ENCODE peak calls at places on chromosome 12, in five cellular contexts. One of them, this sample, is unnamed.

GRCh38 chr12:100995771-100996170 is 201.2 kb downstream of the ANO4 start:
- DNase-seq in dorsolateral prefrontal cortex: no peak
- DNase-seq in neuronal stem cell: no peak
- DNase-seq in upper lobe of right lung: no peak
- DNase-seq in cardiac muscle cell: no peak
- DNase-seq in this sample: peak

GRCh38 chr12:5217936-5218335 is 174.3 kb downstream of the KCNA5 start:
- DNase-seq in cardiac muscle cell: no peak
- DNase-seq in dorsolateral prefrontal cortex: peak
- DNase-seq in neuronal stem cell: no peak
- DNase-seq in upper lobe of right lung: no peak
- DNase-seq in this sample: no peak

GRCh38 chr12:101696477-101697196 is 803 bp upstream of the CHPT1 start:
- DNase-seq in neuronal stem cell: no peak
- DNase-seq in upper lobe of right lung: peak
- DNase-seq in cardiac muscle cell: peak
- DNase-seq in dorsolateral prefrontal cortex: peak
- DNase-seq in this sample: no peak

GRCh38 chr12:32789911-32790310 is 34.2 kb upstream of the YARS2 start:
- DNase-seq in neuronal stem cell: no peak
- DNase-seq in upper lobe of right lung: no peak
- DNase-seq in dorsolateral prefrontal cortex: no peak
- DNase-seq in cardiac muscle cell: no peak
- DNase-seq in this sample: no peak

GRCh38 chr12:102567031-102567985 is 86.9 kb upstream of the IGF1 start:
- DNase-seq in upper lobe of right lung: no peak
- DNase-seq in cardiac muscle cell: peak
- DNase-seq in neuronal stem cell: no peak
- DNase-seq in dorsolateral prefrontal cortex: no peak
- DNase-seq in this sample: peak

GRCh38 chr12:52848661-52849255 is at the start of gene KRT78:
- DNase-seq in cardiac muscle cell: no peak
- DNase-seq in neuronal stem cell: no peak
- DNase-seq in upper lobe of right lung: no peak
- DNase-seq in dorsolateral prefrontal cortex: no peak
- DNase-seq in this sample: no peak

GRCh38 chr12:85057370-85057963 is 21.3 kb downstream of the LRRIQ1 start:
- DNase-seq in dorsolateral prefrontal cortex: no peak
- DNase-seq in upper lobe of right lung: no peak
- DNase-seq in cardiac muscle cell: peak
- DNase-seq in neuronal stem cell: peak
- DNase-seq in this sample: peak

GRCh38 chr12:1474059-1474537 is 120.3 kb downstream of the FBXL14 start:
- DNase-seq in dorsolateral prefrontal cortex: no peak
- DNase-seq in neuronal stem cell: peak
- DNase-seq in cardiac muscle cell: peak
- DNase-seq in upper lobe of right lung: no peak
- DNase-seq in this sample: peak

GRCh38 chr12:12442548-12443071 is 85.7 kb downstream of the BORCS5 start:
- DNase-seq in neuronal stem cell: no peak
- DNase-seq in upper lobe of right lung: no peak
- DNase-seq in dorsolateral prefrontal cortex: peak
- DNase-seq in cardiac muscle cell: peak
- DNase-seq in this sample: peak

GRCh38 chr12:128763395-128763794 is 60.4 kb downstream of the SLC15A4 start:
- DNase-seq in cardiac muscle cell: no peak
- DNase-seq in dorsolateral prefrontal cortex: no peak
- DNase-seq in upper lobe of right lung: no peak
- DNase-seq in neuronal stem cell: no peak
- DNase-seq in this sample: no peak

GRCh38 chr12:72267974-72268373 is 4.2 kb upstream of the TRHDE start:
- DNase-seq in upper lobe of right lung: no peak
- DNase-seq in dorsolateral prefrontal cortex: no peak
- DNase-seq in neuronal stem cell: no peak
- DNase-seq in cardiac muscle cell: no peak
- DNase-seq in this sample: no peak

GRCh38 chr12:28209782-28210181 is 19.5 kb downstream of the CCDC91 start:
- DNase-seq in cardiac muscle cell: no peak
- DNase-seq in neuronal stem cell: no peak
- DNase-seq in dorsolateral prefrontal cortex: no peak
- DNase-seq in upper lobe of right lung: no peak
- DNase-seq in this sample: no peak

GRCh38 chr12:58341791-58342190 is 400.4 kb downstream of the ATP23 start:
- DNase-seq in upper lobe of right lung: no peak
- DNase-seq in dorsolateral prefrontal cortex: no peak
- DNase-seq in neuronal stem cell: no peak
- DNase-seq in cardiac muscle cell: peak
- DNase-seq in this sample: peak

GRCh38 chr12:14399871-14400270 is 34.4 kb downstream of the ATF7IP start:
- DNase-seq in upper lobe of right lung: no peak
- DNase-seq in neuronal stem cell: no peak
- DNase-seq in dorsolateral prefrontal cortex: no peak
- DNase-seq in cardiac muscle cell: peak
- DNase-seq in this sample: no peak

GRCh38 chr12:14614704-14615121 is 47.0 kb upstream of the PLBD1 start:
- DNase-seq in neuronal stem cell: no peak
- DNase-seq in cardiac muscle cell: no peak
- DNase-seq in dorsolateral prefrontal cortex: no peak
- DNase-seq in upper lobe of right lung: no peak
- DNase-seq in this sample: no peak

GRCh38 chr12:127025545-127025944 is 1241.4 kb upstream of the TMEM132C start:
- DNase-seq in upper lobe of right lung: no peak
- DNase-seq in dorsolateral prefrontal cortex: no peak
- DNase-seq in neuronal stem cell: no peak
- DNase-seq in cardiac muscle cell: no peak
- DNase-seq in this sample: no peak

GRCh38 chr12:92290016-92290685 is 144.5 kb upstream of the BTG1 start:
- DNase-seq in upper lobe of right lung: no peak
- DNase-seq in dorsolateral prefrontal cortex: no peak
- DNase-seq in neuronal stem cell: no peak
- DNase-seq in cardiac muscle cell: peak
- DNase-seq in this sample: no peak

GRCh38 chr12:42588981-42589464 is 523 bp downstream of the PRICKLE1 start:
- DNase-seq in upper lobe of right lung: peak
- DNase-seq in dorsolateral prefrontal cortex: peak
- DNase-seq in cardiac muscle cell: peak
- DNase-seq in neuronal stem cell: peak
- DNase-seq in this sample: no peak

GRCh38 chr12:49476091-49476490 is 62.7 kb upstream of the KCNH3 start:
- DNase-seq in upper lobe of right lung: no peak
- DNase-seq in dorsolateral prefrontal cortex: peak
- DNase-seq in neuronal stem cell: no peak
- DNase-seq in cardiac muscle cell: no peak
- DNase-seq in this sample: no peak

GRCh38 chr12:49264466-49264872 is 413 bp upstream of the TUBA1C start:
- DNase-seq in upper lobe of right lung: no peak
- DNase-seq in dorsolateral prefrontal cortex: no peak
- DNase-seq in cardiac muscle cell: peak
- DNase-seq in neuronal stem cell: no peak
- DNase-seq in this sample: no peak

GRCh38 chr12:129193263-129193871 is 340.1 kb downstream of the GLT1D1 start:
- DNase-seq in cardiac muscle cell: no peak
- DNase-seq in neuronal stem cell: no peak
- DNase-seq in upper lobe of right lung: no peak
- DNase-seq in dorsolateral prefrontal cortex: no peak
- DNase-seq in this sample: no peak

GRCh38 chr12:12474931-12475485 is 87.7 kb downstream of the DUSP16 start:
- DNase-seq in upper lobe of right lung: no peak
- DNase-seq in neuronal stem cell: no peak
- DNase-seq in cardiac muscle cell: peak
- DNase-seq in dorsolateral prefrontal cortex: no peak
- DNase-seq in this sample: no peak

DNA sequence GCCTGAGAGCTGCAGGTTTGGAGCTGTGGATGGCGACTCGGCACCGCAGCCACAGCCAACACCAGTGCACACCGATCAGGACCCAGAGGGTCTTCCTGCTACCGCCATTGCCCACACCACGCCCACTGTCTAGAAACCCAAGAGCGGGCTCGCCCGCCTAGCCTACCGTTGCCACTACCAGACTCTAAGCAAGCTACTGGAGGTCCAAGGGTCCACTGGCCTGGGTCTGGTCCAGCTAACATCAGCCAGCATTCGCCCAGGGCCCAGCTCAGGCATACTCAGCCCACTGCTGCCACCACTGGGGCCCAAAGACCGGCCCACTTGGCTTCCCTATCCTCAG is 30.5 kb upstream of the MON2 start:
- DNase-seq in dorsolateral prefrontal cortex: no peak
- DNase-seq in neuronal stem cell: no peak
- DNase-seq in upper lobe of right lung: no peak
- DNase-seq in cardiac muscle cell: no peak
- DNase-seq in this sample: no peak
- H3K4me3 ChIP-seq in dorsolateral prefrontal cortex: no peak
- H3K4me3 ChIP-seq in neuronal stem cell: peak
- H3K4me3 ChIP-seq in upper lobe of right lung: no peak
- H3K4me3 ChIP-seq in cardiac muscle cell: no peak
- H3K4me3 ChIP-seq in this sample: no peak

GRCh38 chr12:99983721-99984258 is 946 bp downstream of the ANKS1B start:
- DNase-seq in neuronal stem cell: no peak
- DNase-seq in cardiac muscle cell: no peak
- DNase-seq in dorsolateral prefrontal cortex: peak
- DNase-seq in upper lobe of right lung: no peak
- DNase-seq in this sample: no peak
- H3K4me3 ChIP-seq in neuronal stem cell: peak
- H3K4me3 ChIP-seq in cardiac muscle cell: peak
- H3K4me3 ChIP-seq in dorsolateral prefrontal cortex: peak
- H3K4me3 ChIP-seq in upper lobe of right lung: peak
- H3K4me3 ChIP-seq in this sample: peak

GRCh38 chr12:114679452-114679875 is 4.5 kb downstream of the TBX3 start:
- DNase-seq in dorsolateral prefrontal cortex: no peak
- DNase-seq in cardiac muscle cell: no peak
- DNase-seq in upper lobe of right lung: no peak
- DNase-seq in neuronal stem cell: no peak
- DNase-seq in this sample: no peak
- H3K4me3 ChIP-seq in dorsolateral prefrontal cortex: no peak
- H3K4me3 ChIP-seq in cardiac muscle cell: peak
- H3K4me3 ChIP-seq in upper lobe of right lung: peak
- H3K4me3 ChIP-seq in neuronal stem cell: no peak
- H3K4me3 ChIP-seq in this sample: peak

DNA sequence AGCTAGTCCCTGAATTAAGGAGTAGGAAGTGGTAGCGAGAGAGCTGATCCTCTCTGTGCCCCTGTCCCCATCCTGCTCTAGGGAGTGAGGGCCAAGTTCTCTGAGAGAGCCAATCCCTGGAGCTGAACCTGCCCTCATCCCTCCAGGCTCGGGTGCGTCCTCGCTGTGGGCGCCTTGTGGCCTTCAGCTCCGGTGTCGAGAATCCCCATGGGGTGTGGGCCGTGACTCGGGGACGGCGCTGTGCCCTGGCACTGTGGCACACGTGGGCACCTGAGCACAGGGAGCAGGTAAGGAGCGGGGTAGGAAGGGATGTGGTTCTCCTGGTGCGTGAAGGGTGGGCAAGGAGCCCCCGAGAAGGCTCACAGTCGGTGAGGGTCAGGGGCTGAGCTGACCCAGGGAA is 1.9 kb upstream of the GNB3 start:
- DNase-seq in cardiac muscle cell: no peak
- DNase-seq in neuronal stem cell: no peak
- DNase-seq in upper lobe of right lung: no peak
- DNase-seq in dorsolateral prefrontal cortex: no peak
- DNase-seq in this sample: no peak
- H3K4me3 ChIP-seq in cardiac muscle cell: no peak
- H3K4me3 ChIP-seq in neuronal stem cell: peak
- H3K4me3 ChIP-seq in upper lobe of right lung: no peak
- H3K4me3 ChIP-seq in dorsolateral prefrontal cortex: no peak
- H3K4me3 ChIP-seq in this sample: no peak

GRCh38 chr12:110576504-110576903 is 6.6 kb downstream of the PPTC7 start:
- DNase-seq in cardiac muscle cell: no peak
- DNase-seq in upper lobe of right lung: no peak
- DNase-seq in dorsolateral prefrontal cortex: no peak
- DNase-seq in neuronal stem cell: no peak
- DNase-seq in this sample: no peak
- H3K4me3 ChIP-seq in cardiac muscle cell: no peak
- H3K4me3 ChIP-seq in upper lobe of right lung: no peak
- H3K4me3 ChIP-seq in dorsolateral prefrontal cortex: no peak
- H3K4me3 ChIP-seq in neuronal stem cell: no peak
- H3K4me3 ChIP-seq in this sample: no peak

GRCh38 chr12:116600959-116601358 is 41.8 kb downstream of the MAP1LC3B2 start:
- DNase-seq in neuronal stem cell: no peak
- DNase-seq in upper lobe of right lung: no peak
- DNase-seq in cardiac muscle cell: no peak
- DNase-seq in dorsolateral prefrontal cortex: no peak
- DNase-seq in this sample: no peak

GRCh38 chr12:116604151-116604550 is 45.0 kb downstream of the MAP1LC3B2 start:
- DNase-seq in dorsolateral prefrontal cortex: no peak
- DNase-seq in upper lobe of right lung: no peak
- DNase-seq in neuronal stem cell: no peak
- DNase-seq in cardiac muscle cell: peak
- DNase-seq in this sample: no peak

GRCh38 chr12:116603516-116603915 is 44.3 kb downstream of the MAP1LC3B2 start:
- DNase-seq in cardiac muscle cell: no peak
- DNase-seq in dorsolateral prefrontal cortex: no peak
- DNase-seq in upper lobe of right lung: no peak
- DNase-seq in neuronal stem cell: no peak
- DNase-seq in this sample: no peak

GRCh38 chr12:116601524-116601923 is 42.3 kb downstream of the MAP1LC3B2 start:
- DNase-seq in neuronal stem cell: no peak
- DNase-seq in dorsolateral prefrontal cortex: no peak
- DNase-seq in upper lobe of right lung: no peak
- DNase-seq in cardiac muscle cell: peak
- DNase-seq in this sample: no peak

GRCh38 chr12:116601933-116602809 is 43.0 kb downstream of the MAP1LC3B2 start:
- DNase-seq in cardiac muscle cell: peak
- DNase-seq in dorsolateral prefrontal cortex: no peak
- DNase-seq in neuronal stem cell: no peak
- DNase-seq in upper lobe of right lung: no peak
- DNase-seq in this sample: no peak
- H3K4me3 ChIP-seq in cardiac muscle cell: no peak
- H3K4me3 ChIP-seq in dorsolateral prefrontal cortex: no peak
- H3K4me3 ChIP-seq in neuronal stem cell: no peak
- H3K4me3 ChIP-seq in upper lobe of right lung: no peak
- H3K4me3 ChIP-seq in this sample: no peak

GRCh38 chr12:121391619-121392324 is 8.1 kb upstream of the RNF34 start:
- DNase-seq in neuronal stem cell: no peak
- DNase-seq in upper lobe of right lung: no peak
- DNase-seq in dorsolateral prefrontal cortex: no peak
- DNase-seq in cardiac muscle cell: peak
- DNase-seq in this sample: no peak
- H3K4me3 ChIP-seq in neuronal stem cell: no peak
- H3K4me3 ChIP-seq in upper lobe of right lung: peak
- H3K4me3 ChIP-seq in dorsolateral prefrontal cortex: no peak
- H3K4me3 ChIP-seq in cardiac muscle cell: no peak
- H3K4me3 ChIP-seq in this sample: no peak

This sample was measured in astrocyte of the cerebellum.